ENCODE peak calls at places on chromosomes 16 and 17, in nine cellular contexts. P, W, X, B, Y, H, D, F and E are unnamed samples.

GRCh38 chr17:81231121-81231645 is 7.7 kb downstream of the TEPSIN start:
- DNase-seq in P (no peak), W (no peak), X (no peak), B (no peak), Y (no peak), H (no peak), D (no peak), F (no peak), E (no peak)

GRCh38 chr16:84730406-84731106 is 30.8 kb downstream of the USP10 start:
- DNase-seq in P (no peak), W (peak), X (peak), B (no peak), Y (peak), H (peak), D (peak), F (peak), E (no peak)

GRCh38 chr16:10776280-10776679 is 32.6 kb downstream of the NUBP1 start:
- DNase-seq in P (no peak), W (no peak), X (no peak), B (no peak), Y (no peak), H (no peak), D (no peak), F (no peak), E (no peak)

GRCh38 chr17:28896884-28897768 is at the start of gene FLOT2:
- DNase-seq in P (peak), W (no peak), X (peak), B (peak), Y (peak), H (peak), D (peak), F (peak), E (peak)

GRCh38 chr16:29663020-29663828 is at the start of gene SPN:
- DNase-seq in P (no peak), W (no peak), X (no peak), B (no peak), Y (peak), H (no peak), D (no peak), F (no peak), E (no peak)

GRCh38 chr17:2024572-2025219 is 438 bp downstream of the RTN4RL1 start:
- DNase-seq in P (no peak), W (no peak), X (no peak), B (no peak), Y (no peak), H (peak), D (no peak), F (no peak), E (no peak)

GRCh38 chr16:81885976-81886586 is 107.0 kb downstream of the PLCG2 start:
- DNase-seq in P (no peak), W (no peak), X (peak), B (no peak), Y (peak), H (peak), D (no peak), F (no peak), E (no peak)

GRCh38 chr17:6098050-6098449 is 27.9 kb downstream of the WSCD1 start:
- DNase-seq in P (no peak), W (no peak), X (no peak), B (no peak), Y (no peak), H (no peak), D (no peak), F (no peak), E (no peak)

GRCh38 chr16:2968738-2969544 is at the start of gene PAQR4:
- DNase-seq in P (peak), W (peak), X (peak), B (peak), Y (peak), H (peak), D (peak), F (peak), E (peak)

GRCh38 chr17:181213-182163 is at the start of gene DOC2B:
- DNase-seq in P (peak), W (no peak), X (peak), B (no peak), Y (no peak), H (no peak), D (no peak), F (peak), E (peak)

GRCh38 chr16:1014771-1015495 is 33.4 kb downstream of the SOX8 start:
- DNase-seq in P (no peak), W (no peak), X (no peak), B (peak), Y (no peak), H (no peak), D (no peak), F (peak), E (peak)

GRCh38 chr16:21336231-21336630 is 58.1 kb upstream of the CRYM start:
- DNase-seq in P (no peak), W (no peak), X (peak), B (no peak), Y (no peak), H (no peak), D (no peak), F (no peak), E (no peak)

GRCh38 chr17:72661093-72661944 is 431.2 kb downstream of the SLC39A11 start:
- DNase-seq in P (no peak), W (no peak), X (no peak), B (no peak), Y (no peak), H (no peak), D (no peak), F (no peak), E (no peak)

GRCh38 chr16:12680531-12680930 is 123.2 kb downstream of the CPPED1 start:
- DNase-seq in P (no peak), W (no peak), X (no peak), B (no peak), Y (no peak), H (no peak), D (no peak), F (no peak), E (no peak)

GRCh38 chr16:57609541-57610401 is 18.7 kb upstream of the ADGRG1 start:
- DNase-seq in P (no peak), W (no peak), X (peak), B (no peak), Y (peak), H (no peak), D (no peak), F (peak), E (peak)
- TF ChIP-seq CTCF in P (no peak), W (no peak), X (no peak), B (no peak), Y (peak), H (no peak), D (no peak), F (peak), E (no peak)

GRCh38 chr17:74978240-74978639 is 5.7 kb upstream of the HID1 start:
- DNase-seq in P (no peak), W (no peak), X (no peak), B (no peak), Y (no peak), H (no peak), D (no peak), F (no peak), E (no peak)

GRCh38 chr17:74981318-74981978 is 6.0 kb upstream of the CDR2L start:
- DNase-seq in P (no peak), W (no peak), X (no peak), B (no peak), Y (no peak), H (no peak), D (no peak), F (no peak), E (no peak)

GRCh38 chr17:74986206-74986576 is 1.2 kb upstream of the CDR2L start:
- DNase-seq in P (no peak), W (no peak), X (no peak), B (no peak), Y (no peak), H (no peak), D (no peak), F (no peak), E (no peak)

GRCh38 chr17:74979408-74980146 is 7.0 kb upstream of the HID1 start:
- DNase-seq in P (no peak), W (no peak), X (no peak), B (no peak), Y (no peak), H (no peak), D (no peak), F (no peak), E (no peak)

DNA sequence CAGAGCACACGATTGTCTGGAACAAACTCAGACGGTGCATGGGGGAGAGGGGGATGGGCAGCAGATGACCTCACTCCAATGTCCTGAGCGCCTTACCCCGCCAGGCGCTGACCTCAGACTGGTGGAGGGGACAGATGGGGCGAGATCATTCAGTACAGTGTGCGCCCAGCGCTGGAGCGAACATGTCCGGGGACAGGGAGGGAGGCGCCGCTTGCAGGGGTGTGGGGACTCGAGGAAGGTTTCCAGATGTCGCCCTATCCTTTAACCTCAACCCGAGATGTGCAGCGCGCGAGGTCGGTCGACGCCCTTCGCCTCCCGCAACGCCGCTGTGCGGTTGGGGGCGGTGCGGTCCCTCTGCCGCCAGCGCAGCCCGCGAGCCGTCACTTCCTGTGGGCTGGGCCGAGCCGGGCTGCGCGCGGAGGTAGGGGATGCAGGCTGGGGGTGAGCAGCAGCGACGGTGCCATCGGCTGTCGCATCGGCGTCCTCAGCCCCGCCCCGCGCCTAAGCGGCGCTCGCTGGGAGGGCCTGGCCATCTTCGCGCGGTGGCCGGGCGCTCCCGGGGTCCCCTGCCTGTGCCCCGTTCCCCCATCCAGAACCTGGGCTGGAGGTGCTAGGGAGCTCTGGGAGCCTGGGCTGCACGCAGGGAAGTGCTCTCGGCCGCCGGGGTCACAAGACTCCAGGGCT is 5.3 kb upstream of the CDR2L start:
- DNase-seq in P (peak), W (no peak), X (peak), B (peak), Y (peak), H (peak), D (peak), F (peak), E (peak)
- TF ChIP-seq CTCF in P (no peak), W (no peak), X (peak), B (peak), Y (peak), H (peak), D (no peak), F (peak), E (no peak)

GRCh38 chr16:79599837-79600635 is 501 bp downstream of the MAF start:
- DNase-seq in P (peak), W (no peak), X (no peak), B (no peak), Y (peak), H (peak), D (peak), F (peak), E (peak)
- TF ChIP-seq CTCF in P (no peak), W (no peak), X (no peak), B (no peak), Y (no peak), H (no peak), D (no peak), F (no peak), E (no peak)

GRCh38 chr17:79600071-79600470 is 10.8 kb downstream of the RBFOX3 start:
- DNase-seq in P (no peak), W (no peak), X (no peak), B (no peak), Y (no peak), H (no peak), D (no peak), F (no peak), E (no peak)
- TF ChIP-seq CTCF in P (no peak), W (no peak), X (no peak), B (no peak), Y (no peak), H (no peak), D (no peak), F (no peak), E (no peak)

GRCh38 chr17:55873017-55873758 is 122.3 kb downstream of the PCTP start:
- DNase-seq in P (no peak), W (no peak), X (no peak), B (no peak), Y (no peak), H (no peak), D (no peak), F (no peak), E (no peak)
- TF ChIP-seq CTCF in P (no peak), W (no peak), X (no peak), B (no peak), Y (no peak), H (no peak), D (no peak), F (no peak), E (no peak)